ENCODE peak calls at places on chromosomes 13 and 19, in eight cellular contexts. D is adrenal gland; S is CD4-positive, CD25-positive, alpha-beta regulatory T cell; B is colonic mucosa; U is Panc1; G is PC-9; Y is heart right ventricle; K is CD8-positive, alpha-beta memory T cell. H is an unnamed sample. For H3K4me1 and H3K9me3, the result is how much of the 10 kb centered on the place peaks cover.

GRCh38 chr13:74134777-74135305 is 637 bp upstream of the KLF12 start:
- DNase-seq in Y (peak), G (peak), B (peak), U (no peak), K (peak), S (peak), D (peak), H (peak)

GRCh38 chr19:47436712-47437401 is 17.5 kb upstream of the MEIS3 start:
- DNase-seq in U (peak), G (peak), Y (peak), S (peak), K (peak), D (peak), B (peak), H (peak)

GRCh38 chr19:31278555-31279435 is 70.4 kb downstream of the TSHZ3 start:
- DNase-seq in S (no peak), D (no peak), Y (no peak), G (no peak), U (no peak), K (no peak), B (no peak), H (no peak)

GRCh38 chr13:37640499-37640898 is 41.9 kb upstream of the POSTN start:
- DNase-seq in D (no peak), B (no peak), S (no peak), Y (no peak), K (no peak), G (peak), U (peak), H (no peak)

GRCh38 chr13:41621716-41622508 is 164.6 kb downstream of the RGCC start:
- DNase-seq in K (no peak), S (no peak), D (peak), Y (no peak), U (no peak), B (no peak), G (no peak), H (no peak)

GRCh38 chr19:2527171-2527570 is 51.2 kb downstream of the GADD45B start:
- DNase-seq in S (no peak), U (no peak), K (no peak), G (no peak), D (no peak), Y (no peak), B (no peak), H (no peak)

GRCh38 chr13:29140277-29140676 is 320.1 kb downstream of the MTUS2 start:
- DNase-seq in U (no peak), K (no peak), S (no peak), B (no peak), G (no peak), Y (peak), D (no peak), H (no peak)

GRCh38 chr13:98565726-98566577 is 11.0 kb downstream of the STK24 start:
- DNase-seq in U (no peak), B (peak), S (no peak), G (peak), D (peak), Y (peak), K (no peak), H (peak)

GRCh38 chr13:47213057-47213456 is 316.2 kb upstream of the HTR2A start:
- DNase-seq in U (no peak), D (no peak), G (no peak), Y (no peak), K (no peak), S (no peak), B (no peak), H (no peak)

GRCh38 chr13:40179421-40179820 is 487.0 kb downstream of the FOXO1 start:
- DNase-seq in B (no peak), G (no peak), S (no peak), K (no peak), D (no peak), U (no peak), Y (no peak), H (no peak)

GRCh38 chr19:41588497-41589209 is 12.7 kb downstream of the CEACAM21 start:
- DNase-seq in G (peak), U (no peak), B (no peak), D (no peak), S (no peak), Y (peak), K (no peak), H (no peak)

GRCh38 chr19:3243851-3244700 is 19.6 kb downstream of the CELF5 start:
- DNase-seq in K (no peak), G (peak), S (no peak), B (peak), U (no peak), Y (peak), D (peak), H (peak)

GRCh38 chr19:45161715-45162463 is 1.1 kb upstream of the NKPD1 start:
- DNase-seq in B (no peak), S (no peak), K (no peak), D (no peak), Y (peak), U (no peak), G (no peak), H (no peak)

GRCh38 chr13:79810671-79811070 is 329.7 kb downstream of the NDFIP2 start:
- DNase-seq in U (no peak), S (no peak), Y (no peak), K (no peak), B (no peak), D (no peak), G (peak), H (no peak)

GRCh38 chr19:43809762-43810696 is 7.8 kb upstream of the LYPD5 start:
- DNase-seq in B (no peak), U (peak), D (no peak), S (no peak), Y (no peak), K (no peak), G (no peak), H (no peak)

GRCh38 chr13:49810825-49811526 is 18.5 kb upstream of the KPNA3 start:
- DNase-seq in G (no peak), S (no peak), K (no peak), Y (no peak), D (peak), U (no peak), B (no peak), H (no peak)

GRCh38 chr19:39542198-39542597 is 2.2 kb upstream of the EID2 start:
- DNase-seq in U (no peak), D (no peak), B (no peak), Y (no peak), S (no peak), G (no peak), K (no peak), H (no peak)

GRCh38 chr13:73898276-73898675 is 235.9 kb downstream of the KLF12 start:
- DNase-seq in Y (no peak), D (no peak), K (no peak), U (no peak), S (no peak), B (no peak), G (no peak), H (no peak)

GRCh38 chr13:46543307-46543706 is 9.7 kb upstream of the LRCH1 start:
- DNase-seq in D (no peak), S (no peak), Y (no peak), K (no peak), B (no peak), U (no peak), G (no peak), H (no peak)

GRCh38 chr13:33388254-33388998 is 102.9 kb upstream of the STARD13 start:
- DNase-seq in S (no peak), G (peak), B (peak), D (no peak), Y (no peak), K (no peak), U (no peak), H (no peak)

GRCh38 chr19:29841209-29841558 is 29.4 kb downstream of the CCNE1 start:
- DNase-seq in U (no peak), S (no peak), B (no peak), K (no peak), G (peak), Y (no peak), D (peak), H (no peak)

GRCh38 chr13:106139407-106139806 is 396.1 kb downstream of the EFNB2 start:
- DNase-seq in Y (no peak), K (no peak), B (no peak), D (no peak), S (no peak), G (no peak), U (no peak), H (no peak)

GRCh38 chr19:12834418-12834943 is at the start of gene RTBDN:
- DNase-seq in G (no peak), S (no peak), D (no peak), B (no peak), Y (no peak), K (no peak), U (no peak), H (no peak)

GRCh38 chr13:29624997-29625396 is 29.5 kb upstream of the SLC7A1 start:
- DNase-seq in Y (no peak), S (no peak), K (no peak), D (no peak), B (no peak), G (no peak), U (no peak), H (no peak)

GRCh38 chr19:53432088-53432661 is 391 bp downstream of the ZNF761 start:
- DNase-seq in Y (peak), K (no peak), S (no peak), U (no peak), D (peak), G (no peak), B (no peak), H (peak)

GRCh38 chr13:41352935-41353801 is 42.1 kb downstream of the NAA16 start:
- DNase-seq in S (peak), K (peak), U (peak), D (no peak), G (peak), Y (peak), B (peak), H (peak)

DNA sequence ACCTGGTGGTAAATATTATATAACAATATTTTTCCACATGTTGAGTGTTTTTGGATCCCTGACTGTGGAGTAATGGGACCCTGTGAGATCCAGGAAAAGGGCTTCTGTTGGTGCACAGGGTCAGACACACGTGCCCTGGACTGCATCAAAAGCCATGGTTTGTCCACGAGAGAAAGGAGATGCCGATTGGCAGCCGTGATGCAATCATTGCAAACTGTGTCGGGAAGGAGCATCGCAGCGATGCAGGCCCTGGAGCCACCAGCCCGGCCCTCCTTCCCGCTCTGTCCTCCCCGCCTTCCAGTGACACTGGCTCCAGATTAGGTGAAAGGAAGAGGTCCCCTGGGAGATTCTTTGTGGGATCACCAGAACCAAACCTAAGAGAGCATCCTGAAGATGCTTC is 9.1 kb downstream of the COL4A2 start:
- DNase-seq in Y (no peak), K (no peak), D (no peak), B (no peak), G (no peak), U (no peak), S (no peak), H (no peak)
- H3K4me1 ChIP-seq in Y (half or more), K (under half), D (under half), B (under half), G (half or more), U (under half), S (under half), H (under half)

DNA sequence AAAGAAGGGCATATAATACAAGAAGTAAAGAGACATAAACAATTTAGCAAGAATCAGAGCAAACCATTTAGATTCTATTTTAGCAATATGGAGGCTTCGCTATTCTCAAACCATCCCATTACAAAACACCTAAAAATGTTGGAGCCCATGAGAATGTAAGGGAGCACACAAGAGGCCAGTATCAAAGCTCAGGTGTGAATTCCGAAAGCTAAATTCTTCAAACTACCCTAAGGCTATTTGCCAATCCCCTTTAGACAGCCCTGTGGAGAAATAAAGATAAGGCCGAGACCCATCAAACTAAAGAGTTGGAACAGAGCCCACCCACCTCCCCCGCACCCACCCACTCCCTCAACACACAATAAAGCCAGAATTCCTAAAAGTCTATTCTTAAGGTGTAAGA is 210.8 kb upstream of the MAB21L1 start:
- DNase-seq in B (no peak), D (no peak), U (no peak), G (no peak), K (no peak), Y (no peak), S (no peak), H (no peak)
- H3K4me3 ChIP-seq in B (no peak), D (no peak), U (no peak), G (no peak), K (no peak), Y (no peak), S (no peak), H (no peak)

DNA sequence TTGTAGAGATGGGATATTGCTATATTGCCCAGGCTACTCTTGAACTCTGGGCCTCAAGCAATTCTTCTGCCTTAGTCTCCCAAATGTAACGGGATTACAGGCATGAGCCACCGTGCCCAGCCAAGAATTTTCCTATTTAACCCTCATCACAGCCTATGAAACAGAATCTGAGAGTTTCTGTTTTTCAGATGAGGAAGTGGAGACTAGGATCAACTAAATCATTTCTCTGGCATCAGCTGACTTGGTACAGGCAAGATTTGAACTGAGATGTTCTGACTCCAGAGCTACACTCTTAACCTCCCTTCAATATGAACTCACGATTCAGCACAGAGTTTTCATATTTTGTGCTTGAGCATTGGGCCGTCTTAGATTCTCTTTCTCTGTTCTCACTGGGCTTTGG is 8.1 kb downstream of the ZNF460 start:
- DNase-seq in U (no peak), Y (no peak), D (no peak), G (no peak), S (no peak), B (no peak), K (no peak), H (no peak)
- H3K9me3 ChIP-seq in U (half or more), Y (under half), D (under half), G (under half), S (half or more), B (under half), K (under half), H (half or more)

GRCh38 chr13:27188239-27188638 is 16.6 kb upstream of the USP12 start:
- DNase-seq in S (no peak), Y (no peak), G (no peak), D (no peak), B (peak), U (no peak), K (no peak), H (no peak)

GRCh38 chr13:27183561-27184147 is 12.0 kb upstream of the USP12 start:
- DNase-seq in B (no peak), S (no peak), K (no peak), U (no peak), D (no peak), Y (no peak), G (no peak), H (no peak)

GRCh38 chr13:27189192-27189591 is 17.6 kb upstream of the USP12 start:
- DNase-seq in S (no peak), K (no peak), U (no peak), D (no peak), Y (no peak), B (no peak), G (no peak), H (no peak)

GRCh38 chr13:27182844-27183497 is 11.4 kb upstream of the USP12 start:
- DNase-seq in S (no peak), U (peak), Y (peak), D (peak), B (peak), G (peak), K (no peak), H (no peak)

GRCh38 chr13:27186295-27186694 is 14.7 kb upstream of the USP12 start:
- DNase-seq in S (no peak), U (no peak), B (no peak), Y (no peak), D (no peak), K (no peak), G (no peak), H (no peak)
- H3K4me1 ChIP-seq in S (under half), U (under half), B (under half), Y (under half), D (under half), K (under half), G (half or more), H (under half)

GRCh38 chr19:16542045-16542893 is at the start of gene CHERP:
- DNase-seq in S (peak), K (peak), G (peak), B (peak), U (peak), Y (peak), D (peak), H (peak)

GRCh38 chr19:16544468-16545231 is 2.4 kb upstream of the CHERP start:
- DNase-seq in B (no peak), U (no peak), K (no peak), G (no peak), S (no peak), Y (no peak), D (no peak), H (no peak)

GRCh38 chr19:16542894-16543498 is 759 bp upstream of the CHERP start:
- DNase-seq in D (no peak), K (no peak), S (no peak), Y (no peak), U (no peak), G (no peak), B (no peak), H (no peak)

GRCh38 chr19:16540948-16541347 is 1.3 kb downstream of the CHERP start:
- DNase-seq in Y (no peak), S (no peak), D (no peak), K (no peak), G (no peak), B (no peak), U (no peak), H (no peak)

DNA sequence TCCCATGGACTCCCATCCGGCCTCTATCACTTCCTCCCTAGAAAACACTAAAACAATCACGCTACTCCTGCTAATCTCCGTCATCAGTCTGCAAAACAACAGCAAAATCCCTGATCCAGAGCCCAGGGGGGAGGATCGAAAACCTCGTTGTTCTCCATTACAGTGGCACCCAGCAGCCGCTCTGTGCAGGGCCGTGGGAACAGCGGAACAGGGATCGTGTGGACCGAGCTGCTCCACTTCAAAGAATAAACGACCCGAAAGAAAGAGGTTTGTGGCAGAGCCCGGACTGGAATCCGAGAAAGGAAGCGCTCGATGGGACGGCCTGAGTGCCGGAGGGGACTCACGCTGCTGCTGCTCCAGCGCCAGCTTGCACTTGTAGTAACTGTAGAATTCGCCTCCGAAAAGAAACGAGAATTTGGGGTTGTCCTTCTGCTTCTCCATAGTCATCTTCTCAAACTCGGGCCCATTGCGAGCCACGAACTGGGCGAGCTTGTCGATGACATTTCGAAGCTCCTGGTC is 652 bp downstream of the CHERP start:
- DNase-seq in D (no peak), G (no peak), B (no peak), U (no peak), Y (no peak), S (no peak), K (no peak), H (no peak)
- H3K4me3 ChIP-seq in D (peak), G (peak), B (peak), U (peak), Y (peak), S (peak), K (peak), H (peak)

H was measured in mucosa of descending colon.